ENCODE peak calls at places on chromosomes 16 and 17, in seven cellular contexts. One of them, this sample, is unnamed.

GRCh38 chr17:16882243-16882925 is 89.5 kb downstream of the TNFRSF13B start:
- DNase-seq in fibroblast of pulmonary artery: no peak
- DNase-seq in NB4: no peak
- DNase-seq in lower leg skin: no peak
- DNase-seq in fibroblast of mammary gland: no peak
- DNase-seq in cardiac muscle cell: no peak
- DNase-seq in heart right ventricle: no peak
- DNase-seq in this sample: no peak

GRCh38 chr16:30562021-30562420 is 3.8 kb upstream of the ZNF764 start:
- DNase-seq in fibroblast of pulmonary artery: no peak
- DNase-seq in NB4: no peak
- DNase-seq in lower leg skin: no peak
- DNase-seq in fibroblast of mammary gland: no peak
- DNase-seq in cardiac muscle cell: no peak
- DNase-seq in heart right ventricle: no peak
- DNase-seq in this sample: no peak

GRCh38 chr16:29809031-29809747 is 2.8 kb upstream of the PRRT2 start:
- DNase-seq in fibroblast of pulmonary artery: no peak
- DNase-seq in NB4: no peak
- DNase-seq in lower leg skin: no peak
- DNase-seq in fibroblast of mammary gland: no peak
- DNase-seq in cardiac muscle cell: no peak
- DNase-seq in heart right ventricle: no peak
- DNase-seq in this sample: no peak

GRCh38 chr17:41666336-41666680 is 22.4 kb upstream of the EIF1 start:
- DNase-seq in fibroblast of pulmonary artery: peak
- DNase-seq in NB4: peak
- DNase-seq in lower leg skin: no peak
- DNase-seq in fibroblast of mammary gland: peak
- DNase-seq in cardiac muscle cell: no peak
- DNase-seq in heart right ventricle: no peak
- DNase-seq in this sample: peak

GRCh38 chr16:27532088-27532810 is 17.5 kb downstream of the GTF3C1 start:
- DNase-seq in fibroblast of pulmonary artery: no peak
- DNase-seq in NB4: no peak
- DNase-seq in lower leg skin: no peak
- DNase-seq in fibroblast of mammary gland: no peak
- DNase-seq in cardiac muscle cell: no peak
- DNase-seq in heart right ventricle: no peak
- DNase-seq in this sample: no peak

GRCh38 chr17:8359769-8360168 is 16.7 kb downstream of the KRABD2 start:
- DNase-seq in fibroblast of pulmonary artery: peak
- DNase-seq in NB4: no peak
- DNase-seq in lower leg skin: no peak
- DNase-seq in fibroblast of mammary gland: peak
- DNase-seq in cardiac muscle cell: no peak
- DNase-seq in heart right ventricle: peak
- DNase-seq in this sample: peak

GRCh38 chr17:17783825-17784598 is 52.8 kb downstream of the SREBF1 start:
- DNase-seq in fibroblast of pulmonary artery: peak
- DNase-seq in NB4: peak
- DNase-seq in lower leg skin: peak
- DNase-seq in fibroblast of mammary gland: peak
- DNase-seq in cardiac muscle cell: peak
- DNase-seq in heart right ventricle: peak
- DNase-seq in this sample: peak

GRCh38 chr16:78216166-78216745 is 116.8 kb downstream of the WWOX start:
- DNase-seq in fibroblast of pulmonary artery: no peak
- DNase-seq in NB4: no peak
- DNase-seq in lower leg skin: no peak
- DNase-seq in fibroblast of mammary gland: no peak
- DNase-seq in cardiac muscle cell: no peak
- DNase-seq in heart right ventricle: no peak
- DNase-seq in this sample: no peak

GRCh38 chr17:72136692-72137550 is 16.1 kb downstream of the SOX9 start:
- DNase-seq in fibroblast of pulmonary artery: peak
- DNase-seq in NB4: no peak
- DNase-seq in lower leg skin: no peak
- DNase-seq in fibroblast of mammary gland: peak
- DNase-seq in cardiac muscle cell: no peak
- DNase-seq in heart right ventricle: no peak
- DNase-seq in this sample: peak

GRCh38 chr16:53631236-53631635 is 72.4 kb downstream of the RPGRIP1L start:
- DNase-seq in fibroblast of pulmonary artery: no peak
- DNase-seq in NB4: no peak
- DNase-seq in lower leg skin: no peak
- DNase-seq in fibroblast of mammary gland: no peak
- DNase-seq in cardiac muscle cell: no peak
- DNase-seq in heart right ventricle: no peak
- DNase-seq in this sample: no peak

GRCh38 chr16:19680972-19681371 is 37.1 kb downstream of the KNOP1 start:
- DNase-seq in fibroblast of pulmonary artery: no peak
- DNase-seq in NB4: no peak
- DNase-seq in lower leg skin: no peak
- DNase-seq in fibroblast of mammary gland: no peak
- DNase-seq in cardiac muscle cell: no peak
- DNase-seq in heart right ventricle: no peak
- DNase-seq in this sample: no peak

GRCh38 chr17:79261361-79262072 is 186.9 kb downstream of the ENGASE start:
- DNase-seq in fibroblast of pulmonary artery: no peak
- DNase-seq in NB4: no peak
- DNase-seq in lower leg skin: no peak
- DNase-seq in fibroblast of mammary gland: no peak
- DNase-seq in cardiac muscle cell: no peak
- DNase-seq in heart right ventricle: no peak
- DNase-seq in this sample: no peak

GRCh38 chr16:68737730-68738590 is 868 bp downstream of the CDH1 start:
- DNase-seq in fibroblast of pulmonary artery: no peak
- DNase-seq in NB4: no peak
- DNase-seq in lower leg skin: no peak
- DNase-seq in fibroblast of mammary gland: no peak
- DNase-seq in cardiac muscle cell: peak
- DNase-seq in heart right ventricle: no peak
- DNase-seq in this sample: no peak

GRCh38 chr17:957856-958421 is 21.6 kb downstream of the NXN start:
- DNase-seq in fibroblast of pulmonary artery: no peak
- DNase-seq in NB4: no peak
- DNase-seq in lower leg skin: no peak
- DNase-seq in fibroblast of mammary gland: no peak
- DNase-seq in cardiac muscle cell: peak
- DNase-seq in heart right ventricle: no peak
- DNase-seq in this sample: no peak

GRCh38 chr16:1037023-1037933 is 35.3 kb upstream of the SSTR5 start:
- DNase-seq in fibroblast of pulmonary artery: no peak
- DNase-seq in NB4: peak
- DNase-seq in lower leg skin: no peak
- DNase-seq in fibroblast of mammary gland: peak
- DNase-seq in cardiac muscle cell: no peak
- DNase-seq in heart right ventricle: no peak
- DNase-seq in this sample: peak

GRCh38 chr16:73771676-73772075 is 524.9 kb upstream of the PSMD7 start:
- DNase-seq in fibroblast of pulmonary artery: peak
- DNase-seq in NB4: peak
- DNase-seq in lower leg skin: no peak
- DNase-seq in fibroblast of mammary gland: no peak
- DNase-seq in cardiac muscle cell: no peak
- DNase-seq in heart right ventricle: no peak
- DNase-seq in this sample: peak

DNA sequence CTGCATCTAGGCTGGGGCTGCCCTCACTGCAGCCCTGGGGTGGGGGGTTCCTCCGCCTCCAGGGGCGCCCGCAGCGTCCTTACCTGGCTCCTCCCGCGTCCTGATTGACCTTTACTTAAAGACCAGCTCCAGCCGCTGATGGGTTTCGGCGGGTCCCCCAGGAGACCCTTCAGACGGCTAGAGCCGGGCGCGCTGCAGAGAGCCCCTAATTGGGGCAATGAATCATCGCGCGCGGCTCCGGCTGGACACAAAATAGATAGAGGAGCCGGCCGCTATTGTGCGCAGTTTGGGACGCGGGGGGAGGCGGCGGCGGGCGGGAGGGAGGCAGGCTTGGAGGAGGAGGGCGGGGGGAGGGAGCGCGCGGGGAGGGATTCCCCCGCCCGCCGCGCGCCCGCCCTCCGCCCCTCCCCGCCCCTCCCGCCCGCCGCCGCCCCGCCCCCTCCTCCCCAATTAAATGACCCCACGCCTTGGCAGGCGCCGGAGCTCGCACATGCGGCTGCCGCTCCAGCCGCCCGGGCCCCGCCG is 56.5 kb upstream of the CIBAR2 start:
- DNase-seq in fibroblast of pulmonary artery: peak
- DNase-seq in NB4: peak
- DNase-seq in lower leg skin: no peak
- DNase-seq in fibroblast of mammary gland: peak
- DNase-seq in cardiac muscle cell: peak
- DNase-seq in heart right ventricle: peak
- DNase-seq in this sample: peak
- H3K4me3 ChIP-seq in fibroblast of pulmonary artery: peak
- H3K4me3 ChIP-seq in NB4: no peak
- H3K4me3 ChIP-seq in lower leg skin: no peak
- H3K4me3 ChIP-seq in fibroblast of mammary gland: peak
- H3K4me3 ChIP-seq in cardiac muscle cell: peak
- H3K4me3 ChIP-seq in heart right ventricle: no peak
- H3K4me3 ChIP-seq in this sample: peak

DNA sequence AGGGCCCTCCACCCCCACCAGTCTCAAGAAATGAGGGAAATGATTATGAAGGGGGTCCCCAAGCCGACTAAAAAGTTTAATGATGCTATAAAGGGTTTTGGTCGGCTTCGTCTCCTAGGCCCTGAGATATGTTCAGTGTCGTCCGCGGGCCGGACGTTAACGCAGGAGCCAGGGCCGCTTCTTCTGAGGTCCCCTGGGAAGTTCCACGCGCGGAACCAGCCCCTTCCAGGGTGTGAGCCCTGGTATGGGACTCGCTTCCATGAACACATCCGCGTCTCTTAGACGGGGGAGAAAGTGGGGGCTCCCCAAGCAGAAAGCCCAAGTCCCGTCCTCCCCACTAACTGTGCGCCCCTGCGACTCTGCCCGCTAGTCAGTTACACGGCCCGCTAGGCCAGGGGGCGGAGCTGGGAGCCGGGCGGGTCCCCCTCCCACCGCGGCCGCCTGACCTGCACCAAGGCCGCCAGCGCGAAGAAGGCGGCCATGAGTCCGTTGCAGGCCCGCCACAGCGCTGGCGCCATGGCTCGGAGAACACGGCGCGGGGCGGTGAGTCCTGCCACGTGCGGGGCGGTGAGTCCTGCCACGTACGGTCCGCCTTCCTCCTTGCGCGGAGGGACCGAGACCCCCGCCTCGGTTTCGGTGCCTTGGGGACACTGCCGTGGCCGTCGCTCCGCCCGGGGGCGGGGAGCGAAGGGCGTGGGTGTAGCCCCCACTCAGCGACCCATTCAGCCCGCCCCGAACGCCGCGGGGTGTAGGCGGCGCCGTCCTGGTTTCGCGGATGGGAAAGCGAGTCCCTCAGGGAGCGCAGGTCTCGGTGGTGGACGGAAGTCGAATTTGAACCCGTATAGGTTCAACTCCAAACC is at the start of gene TMEM220:
- DNase-seq in fibroblast of pulmonary artery: peak
- DNase-seq in NB4: peak
- DNase-seq in lower leg skin: peak
- DNase-seq in fibroblast of mammary gland: peak
- DNase-seq in cardiac muscle cell: peak
- DNase-seq in heart right ventricle: peak
- DNase-seq in this sample: peak
- H3K4me3 ChIP-seq in fibroblast of pulmonary artery: peak
- H3K4me3 ChIP-seq in NB4: peak
- H3K4me3 ChIP-seq in lower leg skin: peak
- H3K4me3 ChIP-seq in fibroblast of mammary gland: peak
- H3K4me3 ChIP-seq in cardiac muscle cell: peak
- H3K4me3 ChIP-seq in heart right ventricle: peak
- H3K4me3 ChIP-seq in this sample: peak

GRCh38 chr17:80833952-80834895 is 157.4 kb upstream of the CHMP6 start:
- DNase-seq in fibroblast of pulmonary artery: peak
- DNase-seq in NB4: no peak
- DNase-seq in lower leg skin: peak
- DNase-seq in fibroblast of mammary gland: peak
- DNase-seq in cardiac muscle cell: no peak
- DNase-seq in heart right ventricle: peak
- DNase-seq in this sample: peak
- H3K4me3 ChIP-seq in fibroblast of pulmonary artery: no peak
- H3K4me3 ChIP-seq in NB4: no peak
- H3K4me3 ChIP-seq in lower leg skin: no peak
- H3K4me3 ChIP-seq in fibroblast of mammary gland: peak
- H3K4me3 ChIP-seq in cardiac muscle cell: no peak
- H3K4me3 ChIP-seq in heart right ventricle: no peak
- H3K4me3 ChIP-seq in this sample: peak

GRCh38 chr17:48647103-48647963 is 21.2 kb upstream of the HOXB9 start:
- DNase-seq in fibroblast of pulmonary artery: no peak
- DNase-seq in NB4: peak
- DNase-seq in lower leg skin: no peak
- DNase-seq in fibroblast of mammary gland: no peak
- DNase-seq in cardiac muscle cell: no peak
- DNase-seq in heart right ventricle: no peak
- DNase-seq in this sample: peak

GRCh38 chr17:48647964-48648245 is 21.7 kb upstream of the HOXB9 start:
- DNase-seq in fibroblast of pulmonary artery: no peak
- DNase-seq in NB4: no peak
- DNase-seq in lower leg skin: no peak
- DNase-seq in fibroblast of mammary gland: no peak
- DNase-seq in cardiac muscle cell: no peak
- DNase-seq in heart right ventricle: no peak
- DNase-seq in this sample: no peak

GRCh38 chr17:48644910-48645557 is 18.9 kb upstream of the HOXB9 start:
- DNase-seq in fibroblast of pulmonary artery: no peak
- DNase-seq in NB4: no peak
- DNase-seq in lower leg skin: no peak
- DNase-seq in fibroblast of mammary gland: no peak
- DNase-seq in cardiac muscle cell: no peak
- DNase-seq in heart right ventricle: no peak
- DNase-seq in this sample: no peak

GRCh38 chr17:48645639-48646182 is 19.6 kb upstream of the HOXB9 start:
- DNase-seq in fibroblast of pulmonary artery: no peak
- DNase-seq in NB4: no peak
- DNase-seq in lower leg skin: no peak
- DNase-seq in fibroblast of mammary gland: no peak
- DNase-seq in cardiac muscle cell: no peak
- DNase-seq in heart right ventricle: no peak
- DNase-seq in this sample: no peak

GRCh38 chr17:48646183-48647102 is 20.3 kb upstream of the HOXB9 start:
- DNase-seq in fibroblast of pulmonary artery: no peak
- DNase-seq in NB4: peak
- DNase-seq in lower leg skin: no peak
- DNase-seq in fibroblast of mammary gland: no peak
- DNase-seq in cardiac muscle cell: no peak
- DNase-seq in heart right ventricle: no peak
- DNase-seq in this sample: peak
- H3K4me3 ChIP-seq in fibroblast of pulmonary artery: no peak
- H3K4me3 ChIP-seq in NB4: no peak
- H3K4me3 ChIP-seq in lower leg skin: no peak
- H3K4me3 ChIP-seq in fibroblast of mammary gland: no peak
- H3K4me3 ChIP-seq in cardiac muscle cell: no peak
- H3K4me3 ChIP-seq in heart right ventricle: peak
- H3K4me3 ChIP-seq in this sample: peak